ENCODE peak calls at places on chromosomes 12 and 14, in ten cellular contexts. One of them, this sample, is unnamed.
A peak's percentile ranks its signal among the peaks of the same experiment; 100 is the strongest.

GRCh38 chr14:69274321-69274720 is 14.4 kb downstream of the GALNT16 start:
- DNase-seq in effector memory CD8-positive, alpha-beta T cell: no peak
- DNase-seq in M059J: no peak
- DNase-seq in lung: no peak
- DNase-seq in cardiac muscle cell: no peak
- DNase-seq in NCI-H2029: no peak
- DNase-seq in COR-L47: no peak
- DNase-seq in epithelial cell of esophagus: no peak
- DNase-seq in nucleus accumbens: no peak
- DNase-seq in AG08396: no peak
- DNase-seq in this sample: no peak

GRCh38 chr14:103908580-103908979 is 19.7 kb upstream of the TDRD9 start:
- DNase-seq in effector memory CD8-positive, alpha-beta T cell: no peak
- DNase-seq in M059J: no peak
- DNase-seq in lung: no peak
- DNase-seq in cardiac muscle cell: no peak
- DNase-seq in NCI-H2029: no peak
- DNase-seq in COR-L47: no peak
- DNase-seq in epithelial cell of esophagus: no peak
- DNase-seq in nucleus accumbens: no peak
- DNase-seq in AG08396: no peak
- DNase-seq in this sample: no peak

GRCh38 chr12:96516472-96517417 is 27.4 kb downstream of the CFAP54 start:
- DNase-seq in effector memory CD8-positive, alpha-beta T cell: peak; percentile 83
- DNase-seq in M059J: peak; percentile 67
- DNase-seq in lung: peak; percentile 68
- DNase-seq in cardiac muscle cell: peak; percentile 88
- DNase-seq in NCI-H2029: peak; percentile 55
- DNase-seq in COR-L47: peak; percentile 74
- DNase-seq in epithelial cell of esophagus: peak; percentile 84
- DNase-seq in nucleus accumbens: no peak
- DNase-seq in AG08396: peak; percentile 35
- DNase-seq in this sample: peak; percentile 18

GRCh38 chr14:57066887-57067513 is 201.7 kb downstream of the EXOC5 start:
- DNase-seq in effector memory CD8-positive, alpha-beta T cell: no peak
- DNase-seq in M059J: peak; percentile 10
- DNase-seq in lung: no peak
- DNase-seq in cardiac muscle cell: peak; percentile 30
- DNase-seq in NCI-H2029: peak; percentile 22
- DNase-seq in COR-L47: peak; percentile 6
- DNase-seq in epithelial cell of esophagus: peak; percentile 39
- DNase-seq in nucleus accumbens: peak; percentile 3
- DNase-seq in AG08396: peak; percentile 12
- DNase-seq in this sample: no peak

GRCh38 chr12:131840643-131841416 is 12.6 kb downstream of the MMP17 start:
- DNase-seq in effector memory CD8-positive, alpha-beta T cell: no peak
- DNase-seq in M059J: no peak
- DNase-seq in lung: no peak
- DNase-seq in cardiac muscle cell: no peak
- DNase-seq in NCI-H2029: no peak
- DNase-seq in COR-L47: no peak
- DNase-seq in epithelial cell of esophagus: no peak
- DNase-seq in nucleus accumbens: no peak
- DNase-seq in AG08396: no peak
- DNase-seq in this sample: no peak

GRCh38 chr14:92797935-92798653 is 4.0 kb downstream of the GOLGA5 start:
- DNase-seq in effector memory CD8-positive, alpha-beta T cell: no peak
- DNase-seq in M059J: no peak
- DNase-seq in lung: no peak
- DNase-seq in cardiac muscle cell: no peak
- DNase-seq in NCI-H2029: no peak
- DNase-seq in COR-L47: no peak
- DNase-seq in epithelial cell of esophagus: no peak
- DNase-seq in nucleus accumbens: no peak
- DNase-seq in AG08396: no peak
- DNase-seq in this sample: no peak

GRCh38 chr12:113314121-113314529 is 20.8 kb downstream of the SLC8B1 start:
- DNase-seq in effector memory CD8-positive, alpha-beta T cell: no peak
- DNase-seq in M059J: no peak
- DNase-seq in lung: no peak
- DNase-seq in cardiac muscle cell: peak; percentile 58
- DNase-seq in NCI-H2029: no peak
- DNase-seq in COR-L47: no peak
- DNase-seq in epithelial cell of esophagus: no peak
- DNase-seq in nucleus accumbens: no peak
- DNase-seq in AG08396: no peak
- DNase-seq in this sample: no peak

GRCh38 chr12:70080577-70080976 is 162.7 kb upstream of the CNOT2 start:
- DNase-seq in effector memory CD8-positive, alpha-beta T cell: no peak
- DNase-seq in M059J: no peak
- DNase-seq in lung: no peak
- DNase-seq in cardiac muscle cell: no peak
- DNase-seq in NCI-H2029: no peak
- DNase-seq in COR-L47: no peak
- DNase-seq in epithelial cell of esophagus: no peak
- DNase-seq in nucleus accumbens: no peak
- DNase-seq in AG08396: no peak
- DNase-seq in this sample: no peak

GRCh38 chr12:120075034-120075616 is 41.4 kb downstream of the RAB35 start:
- DNase-seq in effector memory CD8-positive, alpha-beta T cell: no peak
- DNase-seq in M059J: no peak
- DNase-seq in lung: no peak
- DNase-seq in cardiac muscle cell: no peak
- DNase-seq in NCI-H2029: no peak
- DNase-seq in COR-L47: no peak
- DNase-seq in epithelial cell of esophagus: no peak
- DNase-seq in nucleus accumbens: no peak
- DNase-seq in AG08396: no peak
- DNase-seq in this sample: no peak

GRCh38 chr14:83849999-83850611 is 1679.8 kb upstream of the FLRT2 start:
- DNase-seq in effector memory CD8-positive, alpha-beta T cell: no peak
- DNase-seq in M059J: no peak
- DNase-seq in lung: no peak
- DNase-seq in cardiac muscle cell: no peak
- DNase-seq in NCI-H2029: no peak
- DNase-seq in COR-L47: no peak
- DNase-seq in epithelial cell of esophagus: no peak
- DNase-seq in nucleus accumbens: no peak
- DNase-seq in AG08396: no peak
- DNase-seq in this sample: no peak

GRCh38 chr14:102516531-102517411 is 7.2 kb upstream of the ANKRD9 start:
- DNase-seq in effector memory CD8-positive, alpha-beta T cell: peak; percentile 69
- DNase-seq in M059J: peak; percentile 33
- DNase-seq in lung: no peak
- DNase-seq in cardiac muscle cell: no peak
- DNase-seq in NCI-H2029: no peak
- DNase-seq in COR-L47: no peak
- DNase-seq in epithelial cell of esophagus: peak; percentile 29
- DNase-seq in nucleus accumbens: peak; percentile 60
- DNase-seq in AG08396: peak; percentile 88
- DNase-seq in this sample: peak; percentile 38

GRCh38 chr12:128549621-128550020 is 274.1 kb downstream of the SLC15A4 start:
- DNase-seq in effector memory CD8-positive, alpha-beta T cell: no peak
- DNase-seq in M059J: no peak
- DNase-seq in lung: no peak
- DNase-seq in cardiac muscle cell: no peak
- DNase-seq in NCI-H2029: no peak
- DNase-seq in COR-L47: no peak
- DNase-seq in epithelial cell of esophagus: no peak
- DNase-seq in nucleus accumbens: no peak
- DNase-seq in AG08396: no peak
- DNase-seq in this sample: no peak

GRCh38 chr14:94139421-94139820 is 10.0 kb upstream of the IFI27L2 start:
- DNase-seq in effector memory CD8-positive, alpha-beta T cell: no peak
- DNase-seq in M059J: no peak
- DNase-seq in lung: peak; percentile 9
- DNase-seq in cardiac muscle cell: no peak
- DNase-seq in NCI-H2029: no peak
- DNase-seq in COR-L47: no peak
- DNase-seq in epithelial cell of esophagus: no peak
- DNase-seq in nucleus accumbens: no peak
- DNase-seq in AG08396: no peak
- DNase-seq in this sample: no peak

GRCh38 chr12:64990991-64991570 is 130.0 kb downstream of the WIF1 start:
- DNase-seq in effector memory CD8-positive, alpha-beta T cell: no peak
- DNase-seq in M059J: no peak
- DNase-seq in lung: no peak
- DNase-seq in cardiac muscle cell: no peak
- DNase-seq in NCI-H2029: no peak
- DNase-seq in COR-L47: no peak
- DNase-seq in epithelial cell of esophagus: peak; percentile 80
- DNase-seq in nucleus accumbens: no peak
- DNase-seq in AG08396: no peak
- DNase-seq in this sample: no peak

GRCh38 chr12:126342866-126343265 is 1277.6 kb downstream of the AACS start:
- DNase-seq in effector memory CD8-positive, alpha-beta T cell: no peak
- DNase-seq in M059J: peak; percentile 9
- DNase-seq in lung: no peak
- DNase-seq in cardiac muscle cell: no peak
- DNase-seq in NCI-H2029: no peak
- DNase-seq in COR-L47: no peak
- DNase-seq in epithelial cell of esophagus: no peak
- DNase-seq in nucleus accumbens: no peak
- DNase-seq in AG08396: no peak
- DNase-seq in this sample: no peak

GRCh38 chr14:101600891-101601602 is 39.8 kb downstream of the DIO3 start:
- DNase-seq in effector memory CD8-positive, alpha-beta T cell: no peak
- DNase-seq in M059J: no peak
- DNase-seq in lung: no peak
- DNase-seq in cardiac muscle cell: no peak
- DNase-seq in NCI-H2029: no peak
- DNase-seq in COR-L47: no peak
- DNase-seq in epithelial cell of esophagus: no peak
- DNase-seq in nucleus accumbens: no peak
- DNase-seq in AG08396: no peak
- DNase-seq in this sample: no peak

GRCh38 chr12:113194971-113195391 is 9.5 kb downstream of the RITA1 start:
- DNase-seq in effector memory CD8-positive, alpha-beta T cell: no peak
- DNase-seq in M059J: peak; percentile 84
- DNase-seq in lung: no peak
- DNase-seq in cardiac muscle cell: peak; percentile 68
- DNase-seq in NCI-H2029: no peak
- DNase-seq in COR-L47: no peak
- DNase-seq in epithelial cell of esophagus: no peak
- DNase-seq in nucleus accumbens: no peak
- DNase-seq in AG08396: peak; percentile 69
- DNase-seq in this sample: no peak